ENCODE peak calls at places on chromosomes 13 and 19, in six cellular contexts. One of them, this sample, is unnamed.

GRCh38 chr19:37932985-37933953 is 26.3 kb downstream of the SIPA1L3 start:
- DNase-seq in thyroid gland: peak
- DNase-seq in A549: peak
- DNase-seq in cardiac muscle cell: peak
- DNase-seq in RWPE1: peak
- DNase-seq in aorta: no peak
- DNase-seq in this sample: no peak

GRCh38 chr13:105670179-105671015 is 865.1 kb downstream of the EFNB2 start:
- DNase-seq in thyroid gland: no peak
- DNase-seq in cardiac muscle cell: no peak
- DNase-seq in A549: peak
- DNase-seq in aorta: no peak
- DNase-seq in RWPE1: no peak
- DNase-seq in this sample: no peak

GRCh38 chr19:33245948-33246728 is 20.5 kb upstream of the SLC7A10 start:
- DNase-seq in aorta: no peak
- DNase-seq in RWPE1: no peak
- DNase-seq in A549: no peak
- DNase-seq in thyroid gland: no peak
- DNase-seq in cardiac muscle cell: peak
- DNase-seq in this sample: no peak

GRCh38 chr19:47228937-47229673 is 1.9 kb downstream of the BBC3 start:
- DNase-seq in thyroid gland: no peak
- DNase-seq in cardiac muscle cell: no peak
- DNase-seq in RWPE1: no peak
- DNase-seq in A549: peak
- DNase-seq in aorta: no peak
- DNase-seq in this sample: no peak

GRCh38 chr13:63184693-63185092 is 1769.0 kb upstream of the PCDH20 start:
- DNase-seq in A549: peak
- DNase-seq in thyroid gland: no peak
- DNase-seq in cardiac muscle cell: peak
- DNase-seq in aorta: no peak
- DNase-seq in RWPE1: peak
- DNase-seq in this sample: no peak

GRCh38 chr19:1451916-1452801 is 2.2 kb downstream of the APC2 start:
- DNase-seq in A549: no peak
- DNase-seq in aorta: no peak
- DNase-seq in RWPE1: no peak
- DNase-seq in cardiac muscle cell: no peak
- DNase-seq in thyroid gland: no peak
- DNase-seq in this sample: no peak

GRCh38 chr19:18001837-18002345 is 6.1 kb upstream of the ARRDC2 start:
- DNase-seq in aorta: no peak
- DNase-seq in thyroid gland: no peak
- DNase-seq in cardiac muscle cell: no peak
- DNase-seq in A549: no peak
- DNase-seq in RWPE1: no peak
- DNase-seq in this sample: no peak

GRCh38 chr19:16327501-16327900 is 2.9 kb downstream of the KLF2 start:
- DNase-seq in aorta: no peak
- DNase-seq in RWPE1: no peak
- DNase-seq in A549: no peak
- DNase-seq in thyroid gland: no peak
- DNase-seq in cardiac muscle cell: no peak
- DNase-seq in this sample: no peak

GRCh38 chr13:106432636-106433035 is 102.8 kb downstream of the EFNB2 start:
- DNase-seq in A549: peak
- DNase-seq in RWPE1: peak
- DNase-seq in aorta: no peak
- DNase-seq in cardiac muscle cell: peak
- DNase-seq in thyroid gland: no peak
- DNase-seq in this sample: peak

GRCh38 chr19:54959840-54960239 is 6.3 kb upstream of the NLRP2 start:
- DNase-seq in A549: no peak
- DNase-seq in aorta: no peak
- DNase-seq in thyroid gland: no peak
- DNase-seq in RWPE1: no peak
- DNase-seq in cardiac muscle cell: no peak
- DNase-seq in this sample: no peak

GRCh38 chr13:97640236-97640635 is 206.3 kb downstream of the RAP2A start:
- DNase-seq in aorta: no peak
- DNase-seq in thyroid gland: no peak
- DNase-seq in A549: no peak
- DNase-seq in cardiac muscle cell: no peak
- DNase-seq in RWPE1: no peak
- DNase-seq in this sample: no peak

GRCh38 chr19:52270266-52270885 is 989 bp downstream of the ZNF766 start:
- DNase-seq in cardiac muscle cell: no peak
- DNase-seq in RWPE1: peak
- DNase-seq in thyroid gland: peak
- DNase-seq in aorta: no peak
- DNase-seq in A549: peak
- DNase-seq in this sample: no peak
- H3K27ac ChIP-seq in cardiac muscle cell: peak
- H3K27ac ChIP-seq in RWPE1: peak
- H3K27ac ChIP-seq in thyroid gland: peak
- H3K27ac ChIP-seq in aorta: no peak
- H3K27ac ChIP-seq in A549: peak
- H3K27ac ChIP-seq in this sample: peak

GRCh38 chr19:28530406-28531035 is 682.4 kb downstream of the UQCRFS1 start:
- DNase-seq in cardiac muscle cell: no peak
- DNase-seq in thyroid gland: no peak
- DNase-seq in aorta: no peak
- DNase-seq in A549: no peak
- DNase-seq in RWPE1: no peak
- DNase-seq in this sample: no peak
- H3K27ac ChIP-seq in cardiac muscle cell: no peak
- H3K27ac ChIP-seq in thyroid gland: no peak
- H3K27ac ChIP-seq in aorta: no peak
- H3K27ac ChIP-seq in A549: no peak
- H3K27ac ChIP-seq in RWPE1: no peak
- H3K27ac ChIP-seq in this sample: no peak

GRCh38 chr19:58398545-58398944 is 3.1 kb downstream of the RNF225 start:
- DNase-seq in thyroid gland: no peak
- DNase-seq in aorta: peak
- DNase-seq in RWPE1: no peak
- DNase-seq in A549: no peak
- DNase-seq in cardiac muscle cell: no peak
- DNase-seq in this sample: no peak

GRCh38 chr19:58399903-58400637 is 4.6 kb downstream of the RNF225 start:
- DNase-seq in thyroid gland: no peak
- DNase-seq in cardiac muscle cell: no peak
- DNase-seq in A549: no peak
- DNase-seq in aorta: peak
- DNase-seq in RWPE1: no peak
- DNase-seq in this sample: no peak

GRCh38 chr19:58400916-58401824 is 5.7 kb downstream of the RNF225 start:
- DNase-seq in cardiac muscle cell: peak
- DNase-seq in A549: peak
- DNase-seq in RWPE1: peak
- DNase-seq in thyroid gland: peak
- DNase-seq in aorta: peak
- DNase-seq in this sample: peak

GRCh38 chr19:58400638-58400915 is 5.1 kb downstream of the RNF225 start:
- DNase-seq in aorta: no peak
- DNase-seq in thyroid gland: no peak
- DNase-seq in A549: no peak
- DNase-seq in RWPE1: no peak
- DNase-seq in cardiac muscle cell: no peak
- DNase-seq in this sample: no peak

DNA sequence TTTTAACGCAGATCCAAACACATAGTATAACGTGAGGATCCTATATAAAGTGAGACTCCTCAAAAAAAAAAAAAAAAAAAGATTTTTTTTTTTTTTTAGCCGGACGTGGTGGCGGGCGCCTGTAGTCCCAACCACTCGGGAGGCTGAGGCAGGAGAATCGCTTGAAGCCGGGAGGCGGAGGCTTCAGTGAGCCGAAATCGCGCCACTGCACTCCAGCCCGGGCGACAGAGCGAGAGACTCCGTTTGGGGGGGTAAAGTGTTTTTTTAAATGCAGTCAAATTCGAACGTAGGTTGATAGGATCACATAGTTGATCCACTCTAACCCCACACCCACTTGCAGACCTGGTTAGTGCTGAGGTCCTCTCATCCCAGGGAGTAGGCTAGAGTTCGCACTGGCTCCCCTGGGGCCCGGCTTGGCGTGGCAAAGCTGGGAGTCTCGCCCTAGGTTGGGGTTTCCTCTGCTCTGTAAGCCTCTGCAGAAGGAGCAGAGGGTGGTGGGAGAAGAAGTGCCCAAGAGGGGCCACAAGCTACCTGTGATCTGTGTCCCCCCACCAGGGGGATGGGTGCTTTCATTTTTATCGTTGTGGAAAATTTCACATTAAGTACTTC is 6.5 kb downstream of the RNF225 start:
- DNase-seq in aorta: peak
- DNase-seq in thyroid gland: no peak
- DNase-seq in cardiac muscle cell: no peak
- DNase-seq in A549: no peak
- DNase-seq in RWPE1: no peak
- DNase-seq in this sample: no peak
- H3K27ac ChIP-seq in aorta: no peak
- H3K27ac ChIP-seq in thyroid gland: no peak
- H3K27ac ChIP-seq in cardiac muscle cell: peak
- H3K27ac ChIP-seq in A549: peak
- H3K27ac ChIP-seq in RWPE1: peak
- H3K27ac ChIP-seq in this sample: no peak

GRCh38 chr13:46401432-46401831 is 14.4 kb upstream of the RUBCNL start:
- DNase-seq in RWPE1: no peak
- DNase-seq in A549: no peak
- DNase-seq in thyroid gland: no peak
- DNase-seq in aorta: no peak
- DNase-seq in cardiac muscle cell: no peak
- DNase-seq in this sample: no peak

GRCh38 chr13:46404732-46405097 is 17.7 kb upstream of the RUBCNL start:
- DNase-seq in cardiac muscle cell: no peak
- DNase-seq in A549: no peak
- DNase-seq in thyroid gland: no peak
- DNase-seq in RWPE1: no peak
- DNase-seq in aorta: no peak
- DNase-seq in this sample: no peak

GRCh38 chr13:46402178-46402577 is 15.1 kb upstream of the RUBCNL start:
- DNase-seq in A549: no peak
- DNase-seq in aorta: no peak
- DNase-seq in thyroid gland: no peak
- DNase-seq in RWPE1: no peak
- DNase-seq in cardiac muscle cell: no peak
- DNase-seq in this sample: no peak

GRCh38 chr13:46403851-46404731 is 17.0 kb upstream of the RUBCNL start:
- DNase-seq in aorta: no peak
- DNase-seq in A549: no peak
- DNase-seq in thyroid gland: no peak
- DNase-seq in RWPE1: no peak
- DNase-seq in cardiac muscle cell: no peak
- DNase-seq in this sample: no peak

DNA sequence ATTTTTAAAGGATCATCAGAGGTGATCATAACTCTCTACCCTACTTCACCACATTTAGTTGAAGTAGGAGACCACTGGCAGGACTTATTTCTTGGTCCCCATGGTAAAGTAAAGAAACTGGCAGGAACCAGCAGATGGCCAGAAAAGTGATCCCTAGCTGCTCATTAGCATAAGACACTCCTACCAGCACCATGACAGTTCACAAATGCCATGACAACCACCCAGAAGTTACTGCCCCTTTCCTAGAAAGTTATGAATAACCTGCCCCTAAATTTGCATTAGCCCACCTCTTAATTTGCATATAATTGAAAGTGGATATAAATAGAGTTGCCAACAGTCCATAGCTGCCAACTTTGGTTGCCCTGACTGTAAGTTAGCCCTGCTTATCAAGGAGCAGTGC is 18.4 kb upstream of the RUBCNL start:
- DNase-seq in cardiac muscle cell: no peak
- DNase-seq in aorta: no peak
- DNase-seq in A549: no peak
- DNase-seq in RWPE1: no peak
- DNase-seq in thyroid gland: no peak
- DNase-seq in this sample: no peak
- H3K27ac ChIP-seq in cardiac muscle cell: no peak
- H3K27ac ChIP-seq in aorta: no peak
- H3K27ac ChIP-seq in A549: no peak
- H3K27ac ChIP-seq in RWPE1: no peak
- H3K27ac ChIP-seq in thyroid gland: no peak
- H3K27ac ChIP-seq in this sample: no peak

GRCh38 chr19:3213159-3213558 is 11.3 kb upstream of the CELF5 start:
- DNase-seq in thyroid gland: no peak
- DNase-seq in aorta: no peak
- DNase-seq in RWPE1: no peak
- DNase-seq in cardiac muscle cell: no peak
- DNase-seq in A549: no peak
- DNase-seq in this sample: no peak
- H3K27ac ChIP-seq in thyroid gland: no peak
- H3K27ac ChIP-seq in aorta: no peak
- H3K27ac ChIP-seq in RWPE1: no peak
- H3K27ac ChIP-seq in cardiac muscle cell: no peak
- H3K27ac ChIP-seq in A549: no peak
- H3K27ac ChIP-seq in this sample: no peak

GRCh38 chr19:13841339-13842293 is 35.3 kb upstream of the NANOS3 start:
- DNase-seq in thyroid gland: peak
- DNase-seq in cardiac muscle cell: peak
- DNase-seq in A549: peak
- DNase-seq in RWPE1: no peak
- DNase-seq in aorta: peak
- DNase-seq in this sample: no peak
- H3K27ac ChIP-seq in thyroid gland: peak
- H3K27ac ChIP-seq in cardiac muscle cell: peak
- H3K27ac ChIP-seq in A549: peak
- H3K27ac ChIP-seq in RWPE1: peak
- H3K27ac ChIP-seq in aorta: peak
- H3K27ac ChIP-seq in this sample: peak

GRCh38 chr19:31957711-31958110 is 387.7 kb upstream of the ZNF507 start:
- DNase-seq in thyroid gland: no peak
- DNase-seq in RWPE1: no peak
- DNase-seq in A549: no peak
- DNase-seq in cardiac muscle cell: no peak
- DNase-seq in aorta: no peak
- DNase-seq in this sample: no peak

GRCh38 chr19:31963741-31964140 is 381.7 kb upstream of the ZNF507 start:
- DNase-seq in A549: no peak
- DNase-seq in cardiac muscle cell: no peak
- DNase-seq in RWPE1: no peak
- DNase-seq in thyroid gland: peak
- DNase-seq in aorta: no peak
- DNase-seq in this sample: no peak

GRCh38 chr19:31956771-31957170 is 388.6 kb upstream of the ZNF507 start:
- DNase-seq in thyroid gland: no peak
- DNase-seq in cardiac muscle cell: no peak
- DNase-seq in aorta: no peak
- DNase-seq in A549: no peak
- DNase-seq in RWPE1: no peak
- DNase-seq in this sample: no peak

GRCh38 chr19:31962565-31962996 is 382.8 kb upstream of the ZNF507 start:
- DNase-seq in cardiac muscle cell: no peak
- DNase-seq in thyroid gland: no peak
- DNase-seq in aorta: no peak
- DNase-seq in RWPE1: no peak
- DNase-seq in A549: no peak
- DNase-seq in this sample: no peak

GRCh38 chr19:31960474-31960873 is 384.9 kb upstream of the ZNF507 start:
- DNase-seq in aorta: no peak
- DNase-seq in A549: no peak
- DNase-seq in RWPE1: no peak
- DNase-seq in cardiac muscle cell: no peak
- DNase-seq in thyroid gland: no peak
- DNase-seq in this sample: no peak
- H3K27ac ChIP-seq in aorta: no peak
- H3K27ac ChIP-seq in A549: no peak
- H3K27ac ChIP-seq in RWPE1: no peak
- H3K27ac ChIP-seq in cardiac muscle cell: no peak
- H3K27ac ChIP-seq in thyroid gland: no peak
- H3K27ac ChIP-seq in this sample: no peak